ENCODE peak calls at places on chromosomes 6 and 20, in five cellular contexts. G, T, M, K and D are unnamed samples.

GRCh38 chr6:55069132-55069781 is 105.1 kb upstream of the HCRTR2 start:
- DNase-seq in T (peak), G (no peak), K (peak), M (no peak), D (peak)

GRCh38 chr6:36120539-36120938 is 9.8 kb upstream of the MAPK13 start:
- DNase-seq in M (no peak), T (no peak), G (no peak), K (no peak), D (no peak)

GRCh38 chr6:3929281-3929798 is 80.2 kb downstream of the FAM50B start:
- DNase-seq in G (no peak), T (no peak), M (no peak), K (no peak), D (no peak)

GRCh38 chr6:3294921-3295871 is 36.4 kb downstream of the PSMG4 start:
- DNase-seq in M (no peak), G (no peak), K (peak), T (no peak), D (no peak)

GRCh38 chr6:95431637-95432228 is 145.6 kb upstream of the MANEA start:
- DNase-seq in G (peak), M (no peak), T (no peak), K (peak), D (peak)

GRCh38 chr6:37972994-37973757 is 153.6 kb downstream of the ZFAND3 start:
- DNase-seq in K (no peak), G (no peak), T (no peak), M (no peak), D (no peak)

GRCh38 chr6:139323511-139324445 is 32.0 kb upstream of the TXLNB start:
- DNase-seq in M (no peak), K (peak), T (no peak), G (no peak), D (no peak)

GRCh38 chr6:140897349-140897748 is 1235.4 kb upstream of the GJE1 start:
- DNase-seq in K (peak), T (no peak), G (no peak), M (no peak), D (no peak)

GRCh38 chr20:38001173-38001875 is 31.9 kb downstream of the TTI1 start:
- DNase-seq in T (no peak), K (no peak), G (no peak), M (no peak), D (no peak)

GRCh38 chr6:108798672-108799355 is 49.4 kb upstream of the ARMC2 start:
- DNase-seq in K (no peak), G (no peak), T (no peak), M (no peak), D (no peak)

GRCh38 chr6:105301072-105301503 is 101.8 kb downstream of the PREP start:
- DNase-seq in K (no peak), G (no peak), T (no peak), M (no peak), D (no peak)

GRCh38 chr6:130981409-130981808 is 81.6 kb downstream of the EPB41L2 start:
- DNase-seq in G (no peak), T (no peak), K (no peak), M (no peak), D (no peak)

GRCh38 chr6:44104661-44105060 is 22.6 kb downstream of the MRPL14 start:
- DNase-seq in G (no peak), K (no peak), T (no peak), M (no peak), D (no peak)

GRCh38 chr6:36607782-36608386 is 13.7 kb downstream of the SRSF3 start:
- DNase-seq in M (no peak), G (no peak), T (no peak), K (no peak), D (no peak)

GRCh38 chr6:124658053-124658452 is 304.2 kb upstream of the RNF217 start:
- DNase-seq in G (no peak), K (no peak), M (no peak), T (no peak), D (no peak)

GRCh38 chr6:33981421-33981820 is 164.5 kb downstream of the GRM4 start:
- DNase-seq in K (no peak), G (no peak), T (no peak), M (no peak), D (no peak)

GRCh38 chr20:57445298-57445697 is 54.1 kb downstream of the RBM38 start:
- DNase-seq in K (no peak), G (no peak), T (no peak), M (no peak), D (no peak)

GRCh38 chr6:36734486-36735060 is 36.9 kb downstream of the RAB44 start:
- DNase-seq in T (no peak), M (no peak), K (no peak), G (no peak), D (no peak)

GRCh38 chr6:64733433-64733832 is 973.6 kb downstream of the EYS start:
- DNase-seq in G (no peak), T (no peak), K (no peak), M (no peak), D (no peak)

GRCh38 chr6:16292432-16292831 is 54.0 kb downstream of the GMPR start:
- DNase-seq in K (no peak), G (no peak), M (no peak), T (no peak), D (no peak)

GRCh38 chr6:123085403-123085802 is 89.4 kb downstream of the CLVS2 start:
- DNase-seq in T (no peak), K (no peak), G (no peak), M (no peak), D (no peak)

GRCh38 chr6:36633915-36634314 is 39.8 kb downstream of the SRSF3 start:
- DNase-seq in T (no peak), M (no peak), G (no peak), K (peak), D (no peak)

GRCh38 chr20:24943731-24944130 is 5.3 kb upstream of the CST7 start:
- DNase-seq in M (no peak), G (no peak), T (no peak), K (no peak), D (no peak)

GRCh38 chr6:114355300-114355699 is 12.5 kb upstream of the HS3ST5 start:
- DNase-seq in T (no peak), G (no peak), M (no peak), K (no peak), D (no peak)

GRCh38 chr6:80607814-80608391 is 501.4 kb downstream of the BCKDHB start:
- DNase-seq in T (no peak), K (no peak), G (no peak), M (no peak), D (no peak)

GRCh38 chr20:39271205-39271604 is 309.1 kb downstream of the DHX35 start:
- DNase-seq in G (no peak), K (no peak), M (no peak), T (no peak), D (no peak)

GRCh38 chr6:143823463-143824006 is 19.6 kb upstream of the LTV1 start:
- DNase-seq in T (no peak), G (no peak), M (no peak), K (no peak), D (no peak)

GRCh38 chr6:98812220-98812619 is 22.2 kb upstream of the POU3F2 start:
- DNase-seq in K (no peak), T (no peak), M (no peak), G (no peak), D (no peak)

GRCh38 chr6:110217255-110217654 is 37.0 kb downstream of the CDC40 start:
- DNase-seq in G (no peak), K (no peak), M (no peak), T (no peak), D (no peak)

GRCh38 chr6:87315071-87315470 is 7.3 kb upstream of the SMIM8 start:
- DNase-seq in K (no peak), M (no peak), G (no peak), T (no peak), D (no peak)

GRCh38 chr6:118509009-118509617 is 39.0 kb upstream of the PLN start:
- DNase-seq in G (peak), M (no peak), K (peak), T (no peak), D (peak)

GRCh38 chr20:59647271-59647670 is 42.9 kb downstream of the PHACTR3 start:
- DNase-seq in M (no peak), T (no peak), K (no peak), G (no peak), D (no peak)

GRCh38 chr6:152587473-152587872 is 49.7 kb downstream of the SYNE1 start:
- DNase-seq in K (no peak), M (no peak), G (no peak), T (no peak), D (no peak)

DNA sequence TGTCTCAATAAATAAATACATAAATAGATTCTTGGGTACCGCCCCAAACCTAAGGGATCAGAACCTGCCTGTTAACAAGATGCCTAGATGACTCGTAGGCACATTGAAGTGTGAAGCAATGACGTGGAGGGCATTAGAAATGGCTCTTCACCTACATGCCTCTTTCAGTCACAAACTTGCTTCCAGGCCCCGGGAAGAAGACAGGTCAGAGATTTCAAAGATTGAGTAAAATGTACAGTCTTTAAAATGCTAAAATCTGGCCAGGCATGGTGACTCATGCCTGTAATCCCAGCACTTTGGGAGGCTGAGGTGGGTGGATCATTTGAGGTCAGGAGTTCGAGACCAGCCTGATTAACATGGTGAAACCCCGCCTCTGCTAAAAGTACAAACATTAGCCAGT is 480.8 kb upstream of the JARID2 start:
- DNase-seq in K (no peak), M (no peak), T (no peak), G (no peak), D (no peak)
- TF ChIP-seq CEBPB in K (no peak), M (no peak), T (no peak), G (no peak), D (no peak)

GRCh38 chr20:50580016-50580747 is 70.0 kb downstream of the PTPN1 start:
- DNase-seq in M (no peak), T (no peak), G (peak), K (peak), D (peak)
- TF ChIP-seq MAX in M (no peak), T (no peak), G (no peak), K (no peak), D (no peak)

GRCh38 chr6:136020691-136021090 is 169.2 kb downstream of the PDE7B start:
- DNase-seq in T (no peak), M (no peak), K (no peak), G (no peak), D (no peak)

GRCh38 chr6:136014454-136015421 is 163.2 kb downstream of the PDE7B start:
- DNase-seq in M (no peak), T (no peak), G (no peak), K (no peak), D (no peak)

GRCh38 chr6:136012948-136013347 is 161.4 kb downstream of the PDE7B start:
- DNase-seq in M (no peak), K (no peak), G (no peak), T (no peak), D (no peak)

GRCh38 chr6:136015531-136015930 is 164.0 kb downstream of the PDE7B start:
- DNase-seq in T (no peak), G (no peak), M (no peak), K (no peak), D (no peak)

GRCh38 chr6:136016228-136017225 is 165.0 kb downstream of the PDE7B start:
- DNase-seq in T (no peak), M (no peak), K (no peak), G (no peak), D (no peak)
- TF ChIP-seq ATF3 in T (no peak), M (no peak), K (no peak), G (no peak), D (no peak)

DNA sequence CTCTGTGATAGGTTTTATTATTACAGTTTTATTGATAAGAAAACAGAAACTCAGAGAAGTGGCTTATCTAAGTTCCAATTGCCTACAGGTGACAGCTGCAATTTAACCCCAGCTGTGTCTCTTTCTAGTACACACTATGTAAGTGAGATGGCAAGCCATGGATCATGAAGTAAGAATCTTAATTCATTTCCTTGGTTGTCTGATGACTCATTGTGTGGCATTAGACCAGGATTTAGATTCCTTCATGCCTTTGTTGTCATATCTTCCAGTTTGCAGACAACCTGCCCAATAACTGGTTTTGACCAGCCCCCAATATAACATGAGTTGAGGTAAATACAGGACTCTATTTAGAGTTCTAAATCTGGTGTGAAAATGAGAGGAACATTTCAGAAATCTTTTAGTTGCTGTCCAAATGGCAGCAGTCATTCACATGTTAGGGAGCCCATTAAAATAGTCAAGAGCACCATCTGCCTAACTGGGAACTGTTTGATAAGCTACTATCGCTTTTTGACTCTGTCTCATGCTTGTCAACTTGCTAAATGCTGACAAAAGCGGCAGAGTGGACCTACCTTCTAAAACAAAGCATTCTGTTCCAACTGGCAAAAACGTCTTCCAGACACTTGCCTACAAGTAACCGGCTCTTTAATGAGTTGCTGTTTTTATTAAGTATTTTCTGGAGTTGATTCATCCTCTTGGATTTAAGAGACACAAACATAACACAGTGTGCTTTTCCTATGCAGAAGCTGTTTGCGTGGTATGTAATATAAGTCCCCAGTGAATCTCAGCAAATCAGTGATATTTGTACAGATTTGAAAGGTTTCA is 170.5 kb upstream of the PHACTR1 start:
- DNase-seq in K (no peak), G (no peak), M (no peak), T (no peak), D (peak)
- TF ChIP-seq CEBPB in K (no peak), G (no peak), M (no peak), T (no peak), D (no peak)

DNA sequence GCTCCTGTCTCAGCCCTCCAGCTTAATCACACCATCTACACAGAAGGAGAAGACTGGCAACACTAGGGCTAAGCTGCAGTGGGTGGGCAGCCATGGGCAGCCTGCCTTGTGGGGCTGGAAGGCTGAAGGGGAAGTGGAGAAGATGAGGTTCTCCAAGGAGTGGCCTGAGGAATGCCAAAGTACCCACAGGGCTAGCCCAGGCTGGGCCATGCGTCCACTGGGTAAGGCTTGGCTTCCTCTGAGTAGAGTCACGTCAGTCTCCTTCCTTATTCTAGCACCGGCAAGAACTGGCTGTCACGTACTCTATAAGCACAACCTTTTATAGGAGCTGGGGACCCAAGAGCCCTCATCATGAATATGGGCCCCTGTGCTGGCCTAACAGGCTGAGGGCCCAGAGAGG is 110.6 kb upstream of the SIRPA start:
- DNase-seq in G (no peak), T (no peak), M (no peak), K (no peak), D (no peak)
- TF ChIP-seq MAX in G (no peak), T (no peak), M (no peak), K (no peak), D (no peak)

GRCh38 chr6:25628471-25629201 is 23.4 kb upstream of the SCGN start:
- DNase-seq in T (no peak), K (no peak), G (no peak), M (no peak), D (no peak)
- TF ChIP-seq ATF3 in T (no peak), K (no peak), G (no peak), M (no peak), D (no peak)

GRCh38 chr20:6104493-6105188 is 18.2 kb downstream of the FERMT1 start:
- DNase-seq in K (no peak), G (no peak), T (no peak), M (no peak), D (no peak)
- TF ChIP-seq CEBPB in K (no peak), G (no peak), T (no peak), M (no peak), D (no peak)

DNA sequence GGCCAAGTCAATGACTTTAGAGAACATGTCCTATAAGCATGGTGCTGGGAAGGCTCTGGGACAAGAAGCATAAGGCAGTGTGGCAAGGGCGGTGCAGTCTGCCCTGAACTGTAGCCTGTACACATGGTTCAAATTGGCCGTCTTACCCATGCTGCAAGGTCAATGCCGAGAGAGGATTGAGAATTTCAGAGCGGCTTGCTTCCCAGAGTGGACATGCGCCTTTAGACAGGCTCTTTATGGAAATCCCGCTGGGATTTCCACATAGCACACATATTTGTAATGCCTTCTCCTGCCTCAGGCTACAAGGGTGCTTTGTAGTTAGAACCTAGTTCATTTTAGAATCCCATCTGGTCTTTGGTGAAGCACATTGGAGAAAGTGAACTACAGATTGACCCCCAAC is 36.1 kb upstream of the CEP162 start:
- DNase-seq in G (no peak), T (no peak), M (no peak), K (peak), D (no peak)
- TF ChIP-seq MAX in G (no peak), T (no peak), M (no peak), K (no peak), D (no peak)